ENCODE peak calls at places on chromosome 11, in six cellular contexts. Q, H, F, G, P and X are unnamed samples. For H3K9me3, the result is how much of the 10 kb centered on the place peaks cover.

GRCh38 chr11:130428271-130428670 is at the start of gene ADAMTS8:
- DNase-seq in H (no peak), F (no peak), G (no peak), P (no peak), Q (no peak), X (no peak)

GRCh38 chr11:106327134-106327533 is 249.7 kb downstream of the AASDHPPT start:
- DNase-seq in H (no peak), F (no peak), P (no peak), G (no peak), Q (no peak), X (no peak)

GRCh38 chr11:1226981-1227550 is 4.2 kb downstream of the MUC5B start:
- DNase-seq in Q (no peak), F (peak), G (no peak), P (peak), H (no peak), X (peak)

GRCh38 chr11:64225608-64226506 is at the start of the genes NUDT22 and TRPT1:
- DNase-seq in F (peak), Q (peak), P (peak), H (peak), G (peak), X (peak)

GRCh38 chr11:76610871-76611475 is 59.6 kb downstream of the LRRC32 start:
- DNase-seq in G (no peak), Q (no peak), P (peak), H (no peak), F (no peak), X (no peak)

GRCh38 chr11:115887727-115888126 is 383.5 kb upstream of the CADM1 start:
- DNase-seq in G (no peak), F (no peak), Q (no peak), P (no peak), H (no peak), X (no peak)

GRCh38 chr11:65180877-65181568 is 705 bp upstream of the CAPN1 start:
- DNase-seq in G (peak), F (peak), P (peak), Q (peak), H (peak), X (peak)

GRCh38 chr11:45147871-45148270 is 1.4 kb downstream of the PRDM11 start:
- DNase-seq in F (no peak), P (peak), G (no peak), H (no peak), Q (no peak), X (no peak)

GRCh38 chr11:2092464-2092910 is 46.7 kb downstream of the IGF2 start:
- DNase-seq in H (no peak), P (no peak), G (no peak), Q (no peak), F (no peak), X (no peak)

GRCh38 chr11:12629601-12630313 is 44.5 kb upstream of the TEAD1 start:
- DNase-seq in G (no peak), F (peak), H (peak), Q (no peak), P (no peak), X (no peak)

GRCh38 chr11:59559886-59560285 is 48.5 kb downstream of the OR4D9 start:
- DNase-seq in Q (peak), F (no peak), H (no peak), P (no peak), G (no peak), X (no peak)

GRCh38 chr11:15629690-15630321 is 515.1 kb downstream of the INSC start:
- DNase-seq in P (peak), G (no peak), H (peak), F (no peak), Q (peak), X (peak)

GRCh38 chr11:114141863-114142590 is 82.5 kb downstream of the ZBTB16 start:
- DNase-seq in P (no peak), Q (no peak), H (no peak), G (no peak), F (no peak), X (no peak)

GRCh38 chr11:104095791-104096190 is 59.4 kb downstream of the DDI1 start:
- DNase-seq in G (no peak), H (no peak), Q (no peak), P (no peak), F (no peak), X (no peak)

GRCh38 chr11:9137293-9138132 is 46.1 kb upstream of the SCUBE2 start:
- DNase-seq in Q (peak), F (peak), G (peak), P (peak), H (peak), X (peak)

GRCh38 chr11:23284626-23285025 is 424.4 kb upstream of the CCDC179 start:
- DNase-seq in H (peak), G (no peak), P (no peak), Q (no peak), F (peak), X (no peak)

GRCh38 chr11:108853864-108854263 is 189.0 kb downstream of the DDX10 start:
- DNase-seq in G (no peak), H (no peak), F (no peak), P (no peak), Q (peak), X (no peak)

GRCh38 chr11:130049260-130049659 is 20.4 kb upstream of the APLP2 start:
- DNase-seq in F (no peak), G (no peak), H (no peak), P (no peak), Q (no peak), X (no peak)

GRCh38 chr11:78061921-78062311 is 1.7 kb upstream of the THRSP start:
- DNase-seq in F (no peak), P (no peak), H (no peak), Q (no peak), G (no peak), X (no peak)

GRCh38 chr11:18324381-18324780 is 2.0 kb downstream of the GTF2H1 start:
- DNase-seq in P (no peak), Q (peak), F (no peak), H (no peak), G (no peak), X (no peak)
- H3K27ac ChIP-seq in P (no peak), Q (no peak), F (no peak), H (no peak), G (no peak), X (no peak)

GRCh38 chr11:132084433-132084832 is 714.0 kb downstream of the NTM start:
- DNase-seq in F (no peak), H (no peak), Q (no peak), G (no peak), P (no peak), X (no peak)
- H3K9me3 ChIP-seq in F (under half), H (under half), Q (under half), G (under half), P (under half), X (under half)

DNA sequence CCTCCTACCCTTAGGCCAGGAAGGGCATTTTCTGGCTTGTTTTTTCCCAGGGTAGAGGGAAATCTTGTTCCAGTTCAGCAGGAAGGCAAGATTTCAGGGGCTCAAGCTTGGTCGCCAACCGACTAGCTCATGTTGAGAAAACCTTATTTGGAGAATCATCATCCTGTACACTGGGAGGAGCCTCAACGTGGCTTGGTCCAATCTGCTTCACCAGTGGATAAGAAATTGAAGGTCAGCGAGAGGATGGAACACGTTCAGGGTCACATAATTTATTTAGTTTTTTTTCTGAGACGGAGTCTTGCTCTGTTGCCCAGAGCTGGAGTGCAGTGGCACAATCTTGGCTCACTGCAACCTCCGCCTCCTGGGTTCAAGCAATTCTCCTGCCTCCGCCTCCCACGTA is 20.5 kb downstream of the FADS2 start:
- DNase-seq in H (no peak), F (no peak), Q (no peak), P (no peak), G (no peak), X (no peak)
- H3K27ac ChIP-seq in H (no peak), F (no peak), Q (no peak), P (no peak), G (no peak), X (no peak)

GRCh38 chr11:134659882-134660281 is 247.8 kb upstream of the B3GAT1 start:
- DNase-seq in F (no peak), Q (no peak), G (no peak), P (peak), H (no peak), X (no peak)
- H3K9me3 ChIP-seq in F (under half), Q (under half), G (under half), P (under half), H (under half), X (under half)

DNA sequence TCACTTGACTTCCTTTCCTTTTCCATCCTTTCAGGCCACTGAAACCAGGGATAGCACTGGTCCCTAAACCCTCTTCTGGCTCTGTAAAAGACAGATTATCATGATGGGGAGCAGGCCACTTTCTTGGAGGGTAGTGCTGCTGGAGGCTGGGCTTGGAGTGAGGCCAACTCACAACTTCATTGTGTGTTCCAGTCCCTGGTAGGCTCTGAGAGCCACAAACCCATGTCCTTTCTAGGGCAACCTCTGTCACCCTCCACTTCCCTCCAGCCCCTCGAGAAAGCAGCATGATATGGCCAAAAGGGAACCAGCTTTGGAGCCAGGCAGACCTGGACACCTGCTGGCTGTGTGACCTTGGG is 2.3 kb downstream of the TKFC start:
- DNase-seq in H (no peak), Q (peak), G (peak), P (no peak), F (no peak), X (no peak)
- H3K27ac ChIP-seq in H (no peak), Q (no peak), G (peak), P (no peak), F (no peak), X (no peak)

GRCh38 chr11:70948855-70949551 is 303.4 kb downstream of the SHANK2 start:
- DNase-seq in P (no peak), G (no peak), H (no peak), F (no peak), Q (no peak), X (no peak)

GRCh38 chr11:70944141-70944540 is 308.2 kb downstream of the SHANK2 start:
- DNase-seq in Q (no peak), F (no peak), G (no peak), P (no peak), H (no peak), X (no peak)

GRCh38 chr11:70948416-70948815 is 304.0 kb downstream of the SHANK2 start:
- DNase-seq in P (no peak), H (no peak), F (no peak), Q (no peak), G (no peak), X (no peak)

GRCh38 chr11:70942593-70942992 is 309.8 kb downstream of the SHANK2 start:
- DNase-seq in Q (peak), F (no peak), G (no peak), H (peak), P (no peak), X (no peak)

GRCh38 chr11:70944636-70945035 is 307.7 kb downstream of the SHANK2 start:
- DNase-seq in F (no peak), P (no peak), H (no peak), Q (no peak), G (no peak), X (no peak)
- H3K9me3 ChIP-seq in F (under half), P (under half), H (under half), Q (under half), G (under half), X (under half)